ENCODE peak calls at places on chromosomes 12 and 14, in ten cellular contexts. One of them, this sample, is unnamed.

GRCh38 chr12:15644700-15645099 is 144.5 kb downstream of the EPS8 start:
- DNase-seq in KBM-7: no peak
- DNase-seq in T47D: no peak
- DNase-seq in T-helper 9 cell: no peak
- DNase-seq in stimulated activated CD8-positive, alpha-beta memory T cell treated with anti-CD3 and anti-CD28 coated beads, Interleukin-2, amount 100 ng/mL, for 1 hour: no peak
- DNase-seq in cardiac fibroblast: no peak
- DNase-seq in AG09309: peak
- DNase-seq in psoas muscle: no peak
- DNase-seq in midbrain: no peak
- DNase-seq in H54: no peak
- DNase-seq in this sample: no peak

GRCh38 chr12:69903548-69903947 is 78.5 kb downstream of the MYRFL start:
- DNase-seq in T47D: no peak
- DNase-seq in midbrain: no peak
- DNase-seq in T-helper 9 cell: no peak
- DNase-seq in KBM-7: no peak
- DNase-seq in psoas muscle: no peak
- DNase-seq in H54: no peak
- DNase-seq in cardiac fibroblast: no peak
- DNase-seq in stimulated activated CD8-positive, alpha-beta memory T cell treated with anti-CD3 and anti-CD28 coated beads, Interleukin-2, amount 100 ng/mL, for 1 hour: no peak
- DNase-seq in AG09309: no peak
- DNase-seq in this sample: no peak

GRCh38 chr12:104715562-104716182 is 242.4 kb downstream of the SLC41A2 start:
- DNase-seq in T-helper 9 cell: no peak
- DNase-seq in KBM-7: no peak
- DNase-seq in cardiac fibroblast: no peak
- DNase-seq in midbrain: no peak
- DNase-seq in H54: no peak
- DNase-seq in AG09309: no peak
- DNase-seq in T47D: no peak
- DNase-seq in psoas muscle: no peak
- DNase-seq in stimulated activated CD8-positive, alpha-beta memory T cell treated with anti-CD3 and anti-CD28 coated beads, Interleukin-2, amount 100 ng/mL, for 1 hour: no peak
- DNase-seq in this sample: no peak

GRCh38 chr14:99899578-99900178 is 106.5 kb downstream of the EML1 start:
- DNase-seq in psoas muscle: no peak
- DNase-seq in cardiac fibroblast: peak
- DNase-seq in H54: no peak
- DNase-seq in T47D: no peak
- DNase-seq in KBM-7: peak
- DNase-seq in midbrain: peak
- DNase-seq in T-helper 9 cell: no peak
- DNase-seq in stimulated activated CD8-positive, alpha-beta memory T cell treated with anti-CD3 and anti-CD28 coated beads, Interleukin-2, amount 100 ng/mL, for 1 hour: no peak
- DNase-seq in AG09309: peak
- DNase-seq in this sample: no peak

GRCh38 chr14:73269729-73270651 is 32.7 kb downstream of the PAPLN start:
- DNase-seq in KBM-7: no peak
- DNase-seq in cardiac fibroblast: peak
- DNase-seq in H54: no peak
- DNase-seq in T47D: no peak
- DNase-seq in midbrain: peak
- DNase-seq in AG09309: no peak
- DNase-seq in psoas muscle: peak
- DNase-seq in stimulated activated CD8-positive, alpha-beta memory T cell treated with anti-CD3 and anti-CD28 coated beads, Interleukin-2, amount 100 ng/mL, for 1 hour: no peak
- DNase-seq in T-helper 9 cell: no peak
- DNase-seq in this sample: no peak

GRCh38 chr12:114774181-114774580 is 90.2 kb upstream of the TBX3 start:
- DNase-seq in T47D: no peak
- DNase-seq in T-helper 9 cell: no peak
- DNase-seq in midbrain: no peak
- DNase-seq in cardiac fibroblast: peak
- DNase-seq in H54: peak
- DNase-seq in KBM-7: no peak
- DNase-seq in AG09309: no peak
- DNase-seq in stimulated activated CD8-positive, alpha-beta memory T cell treated with anti-CD3 and anti-CD28 coated beads, Interleukin-2, amount 100 ng/mL, for 1 hour: no peak
- DNase-seq in psoas muscle: no peak
- DNase-seq in this sample: no peak

GRCh38 chr12:96401061-96401871 is 1.0 kb upstream of the CDK17 start:
- DNase-seq in AG09309: no peak
- DNase-seq in stimulated activated CD8-positive, alpha-beta memory T cell treated with anti-CD3 and anti-CD28 coated beads, Interleukin-2, amount 100 ng/mL, for 1 hour: no peak
- DNase-seq in T47D: peak
- DNase-seq in H54: peak
- DNase-seq in psoas muscle: no peak
- DNase-seq in T-helper 9 cell: peak
- DNase-seq in midbrain: peak
- DNase-seq in KBM-7: peak
- DNase-seq in cardiac fibroblast: peak
- DNase-seq in this sample: peak

GRCh38 chr14:23045419-23046357 is 3.7 kb downstream of the PSMB11 start:
- DNase-seq in KBM-7: no peak
- DNase-seq in cardiac fibroblast: no peak
- DNase-seq in stimulated activated CD8-positive, alpha-beta memory T cell treated with anti-CD3 and anti-CD28 coated beads, Interleukin-2, amount 100 ng/mL, for 1 hour: no peak
- DNase-seq in T47D: no peak
- DNase-seq in T-helper 9 cell: no peak
- DNase-seq in midbrain: no peak
- DNase-seq in AG09309: no peak
- DNase-seq in psoas muscle: no peak
- DNase-seq in H54: no peak
- DNase-seq in this sample: no peak

GRCh38 chr12:104632724-104633181 is 176.0 kb downstream of the CHST11 start:
- DNase-seq in AG09309: peak
- DNase-seq in KBM-7: no peak
- DNase-seq in cardiac fibroblast: peak
- DNase-seq in psoas muscle: no peak
- DNase-seq in T47D: no peak
- DNase-seq in T-helper 9 cell: no peak
- DNase-seq in stimulated activated CD8-positive, alpha-beta memory T cell treated with anti-CD3 and anti-CD28 coated beads, Interleukin-2, amount 100 ng/mL, for 1 hour: no peak
- DNase-seq in H54: no peak
- DNase-seq in midbrain: no peak
- DNase-seq in this sample: no peak

GRCh38 chr14:104891121-104891551 is 26.1 kb downstream of the CEP170B start:
- DNase-seq in midbrain: no peak
- DNase-seq in KBM-7: no peak
- DNase-seq in stimulated activated CD8-positive, alpha-beta memory T cell treated with anti-CD3 and anti-CD28 coated beads, Interleukin-2, amount 100 ng/mL, for 1 hour: no peak
- DNase-seq in psoas muscle: no peak
- DNase-seq in H54: no peak
- DNase-seq in T47D: no peak
- DNase-seq in cardiac fibroblast: no peak
- DNase-seq in AG09309: no peak
- DNase-seq in T-helper 9 cell: no peak
- DNase-seq in this sample: no peak

GRCh38 chr12:55659486-55660385 is 23.0 kb downstream of the OR10P1 start:
- DNase-seq in H54: no peak
- DNase-seq in T-helper 9 cell: no peak
- DNase-seq in cardiac fibroblast: peak
- DNase-seq in midbrain: no peak
- DNase-seq in AG09309: peak
- DNase-seq in psoas muscle: no peak
- DNase-seq in T47D: no peak
- DNase-seq in stimulated activated CD8-positive, alpha-beta memory T cell treated with anti-CD3 and anti-CD28 coated beads, Interleukin-2, amount 100 ng/mL, for 1 hour: no peak
- DNase-seq in KBM-7: peak
- DNase-seq in this sample: no peak

GRCh38 chr12:29333178-29333577 is 47.8 kb downstream of the ERGIC2 start:
- DNase-seq in cardiac fibroblast: no peak
- DNase-seq in H54: no peak
- DNase-seq in midbrain: no peak
- DNase-seq in psoas muscle: no peak
- DNase-seq in T47D: no peak
- DNase-seq in AG09309: peak
- DNase-seq in stimulated activated CD8-positive, alpha-beta memory T cell treated with anti-CD3 and anti-CD28 coated beads, Interleukin-2, amount 100 ng/mL, for 1 hour: no peak
- DNase-seq in KBM-7: no peak
- DNase-seq in T-helper 9 cell: no peak
- DNase-seq in this sample: no peak

GRCh38 chr14:28609228-28609828 is 157.3 kb upstream of the FOXG1 start:
- DNase-seq in H54: no peak
- DNase-seq in KBM-7: peak
- DNase-seq in AG09309: no peak
- DNase-seq in stimulated activated CD8-positive, alpha-beta memory T cell treated with anti-CD3 and anti-CD28 coated beads, Interleukin-2, amount 100 ng/mL, for 1 hour: no peak
- DNase-seq in midbrain: peak
- DNase-seq in T-helper 9 cell: no peak
- DNase-seq in T47D: peak
- DNase-seq in cardiac fibroblast: peak
- DNase-seq in psoas muscle: peak
- DNase-seq in this sample: no peak

GRCh38 chr14:106210650-106211049 is 684.3 kb downstream of the TMEM121 start:
- DNase-seq in T47D: no peak
- DNase-seq in psoas muscle: no peak
- DNase-seq in KBM-7: peak
- DNase-seq in AG09309: no peak
- DNase-seq in cardiac fibroblast: no peak
- DNase-seq in T-helper 9 cell: no peak
- DNase-seq in H54: no peak
- DNase-seq in stimulated activated CD8-positive, alpha-beta memory T cell treated with anti-CD3 and anti-CD28 coated beads, Interleukin-2, amount 100 ng/mL, for 1 hour: no peak
- DNase-seq in midbrain: no peak
- DNase-seq in this sample: no peak

GRCh38 chr14:99028521-99028920 is 243.5 kb downstream of the BCL11B start:
- DNase-seq in psoas muscle: no peak
- DNase-seq in AG09309: no peak
- DNase-seq in T47D: no peak
- DNase-seq in stimulated activated CD8-positive, alpha-beta memory T cell treated with anti-CD3 and anti-CD28 coated beads, Interleukin-2, amount 100 ng/mL, for 1 hour: no peak
- DNase-seq in T-helper 9 cell: no peak
- DNase-seq in cardiac fibroblast: no peak
- DNase-seq in H54: no peak
- DNase-seq in midbrain: no peak
- DNase-seq in KBM-7: no peak
- DNase-seq in this sample: no peak

GRCh38 chr14:56874375-56874774 is 64.1 kb upstream of the OTX2 start:
- DNase-seq in T-helper 9 cell: no peak
- DNase-seq in psoas muscle: no peak
- DNase-seq in H54: no peak
- DNase-seq in AG09309: no peak
- DNase-seq in midbrain: no peak
- DNase-seq in T47D: no peak
- DNase-seq in KBM-7: peak
- DNase-seq in stimulated activated CD8-positive, alpha-beta memory T cell treated with anti-CD3 and anti-CD28 coated beads, Interleukin-2, amount 100 ng/mL, for 1 hour: no peak
- DNase-seq in cardiac fibroblast: no peak
- DNase-seq in this sample: no peak

GRCh38 chr14:99382071-99382640 is 98.5 kb downstream of the SETD3 start:
- DNase-seq in H54: no peak
- DNase-seq in psoas muscle: no peak
- DNase-seq in midbrain: no peak
- DNase-seq in T-helper 9 cell: no peak
- DNase-seq in AG09309: no peak
- DNase-seq in stimulated activated CD8-positive, alpha-beta memory T cell treated with anti-CD3 and anti-CD28 coated beads, Interleukin-2, amount 100 ng/mL, for 1 hour: no peak
- DNase-seq in KBM-7: no peak
- DNase-seq in T47D: no peak
- DNase-seq in cardiac fibroblast: no peak
- DNase-seq in this sample: no peak

GRCh38 chr12:130016986-130017385 is 113.2 kb upstream of the TMEM132D start:
- DNase-seq in AG09309: no peak
- DNase-seq in midbrain: no peak
- DNase-seq in stimulated activated CD8-positive, alpha-beta memory T cell treated with anti-CD3 and anti-CD28 coated beads, Interleukin-2, amount 100 ng/mL, for 1 hour: no peak
- DNase-seq in cardiac fibroblast: no peak
- DNase-seq in T-helper 9 cell: no peak
- DNase-seq in T47D: no peak
- DNase-seq in KBM-7: no peak
- DNase-seq in psoas muscle: no peak
- DNase-seq in H54: no peak
- DNase-seq in this sample: no peak

GRCh38 chr14:24079521-24080141 is 8.3 kb downstream of the CPNE6 start:
- DNase-seq in psoas muscle: no peak
- DNase-seq in T-helper 9 cell: no peak
- DNase-seq in midbrain: no peak
- DNase-seq in stimulated activated CD8-positive, alpha-beta memory T cell treated with anti-CD3 and anti-CD28 coated beads, Interleukin-2, amount 100 ng/mL, for 1 hour: no peak
- DNase-seq in cardiac fibroblast: no peak
- DNase-seq in KBM-7: peak
- DNase-seq in H54: no peak
- DNase-seq in AG09309: no peak
- DNase-seq in T47D: no peak
- DNase-seq in this sample: no peak

GRCh38 chr14:100722367-100722766 is 4.3 kb upstream of the DLK1 start:
- DNase-seq in stimulated activated CD8-positive, alpha-beta memory T cell treated with anti-CD3 and anti-CD28 coated beads, Interleukin-2, amount 100 ng/mL, for 1 hour: no peak
- DNase-seq in H54: no peak
- DNase-seq in T47D: no peak
- DNase-seq in midbrain: no peak
- DNase-seq in psoas muscle: no peak
- DNase-seq in T-helper 9 cell: no peak
- DNase-seq in cardiac fibroblast: no peak
- DNase-seq in KBM-7: no peak
- DNase-seq in AG09309: no peak
- DNase-seq in this sample: no peak

GRCh38 chr12:53751336-53752191 is at the start of gene CISTR:
- DNase-seq in cardiac fibroblast: no peak
- DNase-seq in stimulated activated CD8-positive, alpha-beta memory T cell treated with anti-CD3 and anti-CD28 coated beads, Interleukin-2, amount 100 ng/mL, for 1 hour: peak
- DNase-seq in T47D: no peak
- DNase-seq in psoas muscle: peak
- DNase-seq in AG09309: no peak
- DNase-seq in midbrain: no peak
- DNase-seq in T-helper 9 cell: peak
- DNase-seq in KBM-7: peak
- DNase-seq in H54: no peak
- DNase-seq in this sample: no peak

GRCh38 chr12:63876980-63877379 is 32.5 kb downstream of the SRGAP1 start:
- DNase-seq in midbrain: no peak
- DNase-seq in AG09309: no peak
- DNase-seq in stimulated activated CD8-positive, alpha-beta memory T cell treated with anti-CD3 and anti-CD28 coated beads, Interleukin-2, amount 100 ng/mL, for 1 hour: no peak
- DNase-seq in KBM-7: no peak
- DNase-seq in T-helper 9 cell: no peak
- DNase-seq in cardiac fibroblast: no peak
- DNase-seq in T47D: no peak
- DNase-seq in H54: no peak
- DNase-seq in psoas muscle: no peak
- DNase-seq in this sample: no peak

GRCh38 chr14:58199726-58200479 is at the start of gene ACTR10:
- DNase-seq in stimulated activated CD8-positive, alpha-beta memory T cell treated with anti-CD3 and anti-CD28 coated beads, Interleukin-2, amount 100 ng/mL, for 1 hour: peak
- DNase-seq in midbrain: peak
- DNase-seq in T-helper 9 cell: peak
- DNase-seq in H54: peak
- DNase-seq in T47D: peak
- DNase-seq in KBM-7: peak
- DNase-seq in AG09309: no peak
- DNase-seq in psoas muscle: peak
- DNase-seq in cardiac fibroblast: peak
- DNase-seq in this sample: peak

GRCh38 chr12:1816730-1817094 is 3.7 kb upstream of the LRTM2 start:
- DNase-seq in T47D: no peak
- DNase-seq in midbrain: no peak
- DNase-seq in T-helper 9 cell: no peak
- DNase-seq in psoas muscle: no peak
- DNase-seq in AG09309: no peak
- DNase-seq in stimulated activated CD8-positive, alpha-beta memory T cell treated with anti-CD3 and anti-CD28 coated beads, Interleukin-2, amount 100 ng/mL, for 1 hour: no peak
- DNase-seq in KBM-7: no peak
- DNase-seq in H54: no peak
- DNase-seq in cardiac fibroblast: no peak
- DNase-seq in this sample: no peak

GRCh38 chr12:54463034-54463433 is 10.4 kb downstream of the GTSF1 start:
- DNase-seq in midbrain: no peak
- DNase-seq in AG09309: peak
- DNase-seq in T47D: no peak
- DNase-seq in cardiac fibroblast: peak
- DNase-seq in KBM-7: no peak
- DNase-seq in H54: no peak
- DNase-seq in psoas muscle: peak
- DNase-seq in T-helper 9 cell: no peak
- DNase-seq in stimulated activated CD8-positive, alpha-beta memory T cell treated with anti-CD3 and anti-CD28 coated beads, Interleukin-2, amount 100 ng/mL, for 1 hour: no peak
- DNase-seq in this sample: peak

GRCh38 chr12:93713800-93714199 is 36.6 kb downstream of the CRADD start:
- DNase-seq in T-helper 9 cell: no peak
- DNase-seq in AG09309: no peak
- DNase-seq in midbrain: no peak
- DNase-seq in cardiac fibroblast: no peak
- DNase-seq in psoas muscle: no peak
- DNase-seq in stimulated activated CD8-positive, alpha-beta memory T cell treated with anti-CD3 and anti-CD28 coated beads, Interleukin-2, amount 100 ng/mL, for 1 hour: no peak
- DNase-seq in KBM-7: no peak
- DNase-seq in H54: no peak
- DNase-seq in T47D: no peak
- DNase-seq in this sample: no peak

GRCh38 chr14:68495101-68495637 is 297.7 kb downstream of the ZFP36L1 start:
- DNase-seq in stimulated activated CD8-positive, alpha-beta memory T cell treated with anti-CD3 and anti-CD28 coated beads, Interleukin-2, amount 100 ng/mL, for 1 hour: no peak
- DNase-seq in AG09309: no peak
- DNase-seq in KBM-7: no peak
- DNase-seq in psoas muscle: no peak
- DNase-seq in T47D: no peak
- DNase-seq in cardiac fibroblast: no peak
- DNase-seq in H54: no peak
- DNase-seq in midbrain: no peak
- DNase-seq in T-helper 9 cell: no peak
- DNase-seq in this sample: no peak

GRCh38 chr12:75825686-75826085 is 205.9 kb downstream of the PHLDA1 start:
- DNase-seq in psoas muscle: no peak
- DNase-seq in stimulated activated CD8-positive, alpha-beta memory T cell treated with anti-CD3 and anti-CD28 coated beads, Interleukin-2, amount 100 ng/mL, for 1 hour: no peak
- DNase-seq in T-helper 9 cell: no peak
- DNase-seq in cardiac fibroblast: peak
- DNase-seq in KBM-7: no peak
- DNase-seq in T47D: no peak
- DNase-seq in H54: peak
- DNase-seq in AG09309: peak
- DNase-seq in midbrain: no peak
- DNase-seq in this sample: no peak